ENCODE peak calls at places on chromosome X, in nine cellular contexts. One of them, this sample, is unnamed.

GRCh38 chrX:17022205-17022604 is 75.7 kb downstream of the REPS2 start:
- DNase-seq in ovary: no peak
- DNase-seq in stomach: no peak
- DNase-seq in A549: no peak
- DNase-seq in suprapubic skin: no peak
- DNase-seq in spleen: no peak
- DNase-seq in H1: no peak
- DNase-seq in tibial nerve: no peak
- DNase-seq in uterus: no peak
- DNase-seq in this sample: no peak

GRCh38 chrX:13646154-13646549 is 6.8 kb upstream of the TCEANC start:
- DNase-seq in suprapubic skin: no peak
- DNase-seq in ovary: peak; percentile 40
- DNase-seq in uterus: peak; percentile 55
- DNase-seq in A549: peak; percentile 24
- DNase-seq in H1: peak; percentile 15
- DNase-seq in stomach: peak; percentile 71
- DNase-seq in tibial nerve: peak; percentile 70
- DNase-seq in spleen: no peak
- DNase-seq in this sample: no peak

GRCh38 chrX:15873566-15873965 is 19.0 kb upstream of the AP1S2 start:
- DNase-seq in spleen: no peak
- DNase-seq in suprapubic skin: no peak
- DNase-seq in ovary: no peak
- DNase-seq in uterus: no peak
- DNase-seq in A549: no peak
- DNase-seq in stomach: no peak
- DNase-seq in tibial nerve: no peak
- DNase-seq in H1: no peak
- DNase-seq in this sample: no peak

GRCh38 chrX:154369453-154370299 is 4.8 kb downstream of the FLNA start:
- DNase-seq in ovary: peak; percentile 85
- DNase-seq in A549: peak; percentile 55
- DNase-seq in suprapubic skin: peak; percentile 86
- DNase-seq in spleen: peak; percentile 89
- DNase-seq in tibial nerve: peak; percentile 61
- DNase-seq in H1: no peak
- DNase-seq in uterus: peak; percentile 86
- DNase-seq in stomach: no peak
- DNase-seq in this sample: peak; percentile 78

GRCh38 chrX:14528629-14529287 is 578 bp upstream of the GLRA2 start:
- DNase-seq in A549: peak; percentile 8
- DNase-seq in H1: peak; percentile 17
- DNase-seq in tibial nerve: peak; percentile 61
- DNase-seq in spleen: peak; percentile 56
- DNase-seq in uterus: peak; percentile 26
- DNase-seq in stomach: peak; percentile 69
- DNase-seq in ovary: peak; percentile 62
- DNase-seq in suprapubic skin: peak; percentile 69
- DNase-seq in this sample: no peak

GRCh38 chrX:77447339-77448149 is at the start of gene FGF16:
- DNase-seq in spleen: peak; percentile 75
- DNase-seq in uterus: no peak
- DNase-seq in ovary: no peak
- DNase-seq in A549: no peak
- DNase-seq in H1: no peak
- DNase-seq in stomach: no peak
- DNase-seq in suprapubic skin: peak; percentile 67
- DNase-seq in tibial nerve: no peak
- DNase-seq in this sample: no peak

GRCh38 chrX:124401696-124402095 is 55.3 kb downstream of the SH2D1A start:
- DNase-seq in stomach: no peak
- DNase-seq in ovary: no peak
- DNase-seq in suprapubic skin: no peak
- DNase-seq in spleen: no peak
- DNase-seq in uterus: no peak
- DNase-seq in tibial nerve: no peak
- DNase-seq in H1: no peak
- DNase-seq in A549: no peak
- DNase-seq in this sample: no peak

GRCh38 chrX:129719931-129720520 is 18.8 kb upstream of the XPNPEP2 start:
- DNase-seq in tibial nerve: no peak
- DNase-seq in A549: no peak
- DNase-seq in H1: no peak
- DNase-seq in stomach: no peak
- DNase-seq in uterus: no peak
- DNase-seq in spleen: no peak
- DNase-seq in suprapubic skin: no peak
- DNase-seq in ovary: no peak
- DNase-seq in this sample: no peak

GRCh38 chrX:57241967-57242366 is 44.5 kb upstream of the FAAH2 start:
- DNase-seq in suprapubic skin: no peak
- DNase-seq in tibial nerve: no peak
- DNase-seq in H1: no peak
- DNase-seq in ovary: no peak
- DNase-seq in stomach: no peak
- DNase-seq in uterus: no peak
- DNase-seq in spleen: peak; percentile 50
- DNase-seq in A549: no peak
- DNase-seq in this sample: no peak

GRCh38 chrX:139972629-139973257 is 7.4 kb upstream of the CXorf66 start:
- DNase-seq in stomach: no peak
- DNase-seq in A549: no peak
- DNase-seq in uterus: no peak
- DNase-seq in spleen: no peak
- DNase-seq in ovary: no peak
- DNase-seq in H1: no peak
- DNase-seq in suprapubic skin: no peak
- DNase-seq in tibial nerve: no peak
- DNase-seq in this sample: no peak

GRCh38 chrX:66164470-66164869 is 423 bp downstream of the HEPH start:
- DNase-seq in A549: no peak
- DNase-seq in suprapubic skin: no peak
- DNase-seq in uterus: no peak
- DNase-seq in tibial nerve: no peak
- DNase-seq in H1: no peak
- DNase-seq in stomach: no peak
- DNase-seq in spleen: no peak
- DNase-seq in ovary: no peak
- DNase-seq in this sample: no peak

GRCh38 chrX:103656623-103657022 is 27.8 kb downstream of the TCEAL1 start:
- DNase-seq in uterus: no peak
- DNase-seq in A549: peak; percentile 66
- DNase-seq in tibial nerve: no peak
- DNase-seq in H1: no peak
- DNase-seq in stomach: no peak
- DNase-seq in suprapubic skin: no peak
- DNase-seq in spleen: no peak
- DNase-seq in ovary: no peak
- DNase-seq in this sample: peak; percentile 23

GRCh38 chrX:9338986-9339385 is 125.9 kb upstream of the TBL1X start:
- DNase-seq in H1: no peak
- DNase-seq in tibial nerve: no peak
- DNase-seq in stomach: no peak
- DNase-seq in spleen: no peak
- DNase-seq in uterus: no peak
- DNase-seq in suprapubic skin: no peak
- DNase-seq in ovary: no peak
- DNase-seq in A549: no peak
- DNase-seq in this sample: no peak

GRCh38 chrX:129781134-129782014 is 1.6 kb downstream of the SASH3 start:
- DNase-seq in stomach: peak; percentile 50
- DNase-seq in tibial nerve: no peak
- DNase-seq in spleen: peak; percentile 95
- DNase-seq in A549: no peak
- DNase-seq in suprapubic skin: no peak
- DNase-seq in uterus: no peak
- DNase-seq in ovary: no peak
- DNase-seq in H1: no peak
- DNase-seq in this sample: no peak

GRCh38 chrX:78624884-78625283 is 34.2 kb downstream of the RTL3 start:
- DNase-seq in uterus: no peak
- DNase-seq in ovary: no peak
- DNase-seq in stomach: no peak
- DNase-seq in suprapubic skin: no peak
- DNase-seq in tibial nerve: no peak
- DNase-seq in spleen: no peak
- DNase-seq in H1: no peak
- DNase-seq in A549: no peak
- DNase-seq in this sample: no peak

DNA sequence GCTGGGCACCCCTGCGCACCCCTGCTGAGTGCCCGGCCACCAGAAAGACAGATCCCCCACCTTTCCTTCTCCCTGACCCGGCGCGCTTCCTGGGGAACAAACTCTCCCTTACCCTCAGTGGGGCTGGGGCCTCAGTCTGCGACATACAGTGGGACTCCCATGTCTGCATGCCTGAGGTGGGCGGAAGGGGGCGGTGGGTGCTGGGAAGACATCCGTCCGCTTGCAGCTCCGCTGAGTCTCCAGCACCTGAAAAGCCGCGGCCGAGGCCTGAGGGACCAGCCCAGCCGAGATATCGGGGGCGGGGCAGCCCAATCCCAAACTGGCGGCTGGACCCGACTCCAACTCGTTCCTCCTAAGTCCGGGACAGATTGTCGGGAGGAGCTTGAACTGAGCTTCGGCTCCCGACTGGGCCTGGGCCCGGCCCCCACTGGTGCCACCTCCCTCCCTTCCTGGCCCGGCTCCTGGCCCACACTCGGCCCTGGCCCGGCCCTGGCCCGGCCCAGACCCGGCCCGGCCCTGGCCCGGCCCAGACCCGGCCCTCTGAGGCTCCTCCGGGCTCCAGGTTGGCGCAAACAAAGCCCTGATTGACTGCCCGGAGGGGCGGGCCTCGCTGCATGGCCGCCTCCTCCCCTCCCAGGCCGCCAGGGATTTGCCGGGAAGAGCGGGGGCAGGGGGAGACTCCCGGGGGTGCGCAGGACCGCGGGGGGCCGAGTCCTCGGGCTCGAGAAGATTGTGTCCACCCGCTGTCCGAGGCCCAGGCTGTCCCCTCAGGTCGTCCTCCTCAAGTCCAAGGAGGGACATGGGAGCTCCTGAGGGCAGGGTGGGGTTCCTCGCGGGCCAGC is 878 bp upstream of the SLC16A2 start:
- DNase-seq in H1: peak; percentile 33
- DNase-seq in uterus: peak; percentile 83
- DNase-seq in tibial nerve: peak; percentile 30
- DNase-seq in ovary: peak; percentile 81
- DNase-seq in suprapubic skin: peak; percentile 80
- DNase-seq in spleen: peak; percentile 82
- DNase-seq in stomach: peak; percentile 64
- DNase-seq in A549: peak; percentile 60
- DNase-seq in this sample: peak; percentile 66
- TF ChIP-seq POLR2A in H1: no peak
- TF ChIP-seq POLR2A in uterus: no peak
- TF ChIP-seq POLR2A in tibial nerve: peak; percentile 32
- TF ChIP-seq POLR2A in ovary: peak; percentile 19
- TF ChIP-seq POLR2A in suprapubic skin: no peak
- TF ChIP-seq POLR2A in spleen: no peak
- TF ChIP-seq POLR2A in stomach: no peak
- TF ChIP-seq POLR2A in A549: no peak
- TF ChIP-seq POLR2A in this sample: no peak

DNA sequence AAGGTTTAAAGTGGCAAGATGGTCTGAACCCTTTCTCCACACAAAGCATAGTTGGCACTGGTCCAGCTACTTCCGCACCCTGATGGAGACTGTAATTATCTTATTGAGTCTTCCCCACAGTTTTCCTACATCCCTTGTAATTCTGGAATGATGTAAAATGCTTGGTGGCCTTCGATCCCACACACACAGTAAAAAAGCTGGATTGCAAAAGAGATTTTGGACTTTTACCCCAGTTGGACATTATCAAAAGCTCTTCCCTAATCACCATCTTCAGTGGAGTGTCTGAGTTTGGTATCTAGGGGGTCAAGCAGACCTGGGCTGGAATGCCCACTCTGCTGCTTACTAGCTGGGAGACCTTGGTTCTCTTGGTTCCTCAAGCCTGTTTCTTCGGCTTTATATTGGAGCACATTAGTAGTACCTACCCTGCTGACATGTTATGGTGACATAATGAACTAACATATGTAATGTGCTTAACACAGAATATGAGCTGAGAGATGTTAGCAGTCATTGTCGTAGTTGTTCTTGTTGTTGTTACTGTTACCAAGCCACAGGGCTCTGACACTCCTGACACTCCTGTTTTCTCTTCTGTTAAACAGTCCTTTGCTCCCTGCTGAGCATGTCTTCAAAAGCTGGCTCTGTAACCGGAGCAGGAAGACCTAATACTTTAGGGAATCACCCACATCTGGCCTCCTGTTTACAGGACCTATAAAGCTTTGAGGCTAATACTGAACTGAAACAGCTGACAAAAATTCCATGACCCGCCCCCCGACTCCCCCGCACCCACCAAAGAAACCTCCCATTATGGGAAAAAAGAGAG is 4.8 kb downstream of the SRPX2 start:
- DNase-seq in tibial nerve: no peak
- DNase-seq in A549: no peak
- DNase-seq in spleen: no peak
- DNase-seq in uterus: peak; percentile 57
- DNase-seq in stomach: no peak
- DNase-seq in suprapubic skin: no peak
- DNase-seq in ovary: peak; percentile 41
- DNase-seq in H1: no peak
- DNase-seq in this sample: no peak
- TF ChIP-seq POLR2A in tibial nerve: no peak
- TF ChIP-seq POLR2A in A549: no peak
- TF ChIP-seq POLR2A in spleen: no peak
- TF ChIP-seq POLR2A in uterus: no peak
- TF ChIP-seq POLR2A in stomach: no peak
- TF ChIP-seq POLR2A in suprapubic skin: no peak
- TF ChIP-seq POLR2A in ovary: no peak
- TF ChIP-seq POLR2A in H1: no peak
- TF ChIP-seq POLR2A in this sample: no peak

DNA sequence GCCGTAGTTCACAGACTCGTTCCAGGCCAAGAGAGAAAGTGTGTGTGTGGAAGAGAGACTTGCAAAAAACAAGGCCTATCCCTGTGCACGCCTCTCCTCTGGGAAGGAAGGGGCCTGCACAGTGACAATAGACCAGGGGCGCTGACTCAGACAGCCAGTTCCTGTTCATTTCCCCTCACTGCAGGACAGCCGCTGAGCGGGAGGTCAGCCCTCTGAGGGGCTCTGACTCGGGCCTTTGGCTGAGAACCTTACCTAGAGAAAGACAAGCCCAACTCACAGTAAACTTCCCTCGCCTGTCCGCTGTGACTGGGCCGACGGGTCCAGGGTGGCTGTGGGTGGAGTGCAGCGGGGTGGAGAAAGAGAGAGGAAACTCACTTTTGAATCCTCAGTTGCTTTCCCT is 52.1 kb downstream of the RTL5 start:
- DNase-seq in A549: no peak
- DNase-seq in suprapubic skin: no peak
- DNase-seq in H1: no peak
- DNase-seq in ovary: no peak
- DNase-seq in tibial nerve: no peak
- DNase-seq in stomach: no peak
- DNase-seq in spleen: peak; percentile 79
- DNase-seq in uterus: no peak
- DNase-seq in this sample: no peak
- TF ChIP-seq POLR2A in A549: no peak
- TF ChIP-seq POLR2A in suprapubic skin: no peak
- TF ChIP-seq POLR2A in H1: no peak
- TF ChIP-seq POLR2A in ovary: no peak
- TF ChIP-seq POLR2A in tibial nerve: no peak
- TF ChIP-seq POLR2A in stomach: no peak
- TF ChIP-seq POLR2A in spleen: no peak
- TF ChIP-seq POLR2A in uterus: no peak
- TF ChIP-seq POLR2A in this sample: no peak

GRCh38 chrX:149939271-149940014 is 1.2 kb upstream of the EOLA2 start:
- DNase-seq in stomach: peak; percentile 95
- DNase-seq in H1: peak; percentile 63
- DNase-seq in A549: peak; percentile 59
- DNase-seq in uterus: peak; percentile 94
- DNase-seq in ovary: peak; percentile 94
- DNase-seq in tibial nerve: peak; percentile 89
- DNase-seq in suprapubic skin: peak; percentile 96
- DNase-seq in spleen: peak; percentile 97
- DNase-seq in this sample: peak; percentile 28
- TF ChIP-seq POLR2A in stomach: no peak
- TF ChIP-seq POLR2A in H1: no peak
- TF ChIP-seq POLR2A in A549: no peak
- TF ChIP-seq POLR2A in uterus: no peak
- TF ChIP-seq POLR2A in ovary: peak; percentile 36
- TF ChIP-seq POLR2A in tibial nerve: peak; percentile 58
- TF ChIP-seq POLR2A in suprapubic skin: peak; percentile 28
- TF ChIP-seq POLR2A in spleen: no peak
- TF ChIP-seq POLR2A in this sample: no peak

This sample was measured in H54.